ENCODE peak calls at places on chromosome 5, in nine cellular contexts. M is brain microvascular endothelial cell, O is hepatocyte, B is mesothelial cell of epicardium, X is AG04450, J is BJ, Z is MCF 10A, D is neural crest cell, E is SK-N-SH. P is an unnamed sample.

GRCh38 chr5:29307498-29307897 is 1886.0 kb upstream of the CDH6 start:
- DNase-seq in Z (peak; percentile 15), D (no peak), B (no peak), O (no peak), M (no peak), X (no peak), E (no peak), J (no peak), P (no peak)

GRCh38 chr5:83914662-83915418 is 194.2 kb upstream of the HAPLN1 start:
- DNase-seq in Z (no peak), B (no peak), E (no peak), X (no peak), O (no peak), D (no peak), M (peak; percentile 55), J (no peak), P (no peak)

GRCh38 chr5:133947431-133947841 is 21.0 kb downstream of the C5orf15 start:
- DNase-seq in E (no peak), M (no peak), X (no peak), O (no peak), D (no peak), Z (no peak), J (no peak), B (no peak), P (no peak)

GRCh38 chr5:112930082-112930344 is 8.0 kb upstream of the REEP5 start:
- DNase-seq in M (no peak), B (no peak), D (no peak), O (no peak), E (no peak), J (no peak), Z (no peak), X (no peak), P (no peak)

GRCh38 chr5:166746506-166746905 is 1544.9 kb upstream of the WWC1 start:
- DNase-seq in D (no peak), E (no peak), O (no peak), Z (no peak), X (no peak), M (no peak), J (no peak), B (no peak), P (no peak)

GRCh38 chr5:56045469-56045868 is 50.7 kb upstream of the IL6ST start:
- DNase-seq in M (no peak), X (no peak), O (no peak), D (no peak), B (no peak), E (no peak), Z (no peak), J (no peak), P (no peak)

GRCh38 chr5:102690910-102691309 is 64.2 kb upstream of the PAM start:
- DNase-seq in M (no peak), E (no peak), O (no peak), X (no peak), J (no peak), B (no peak), D (no peak), Z (no peak), P (no peak)

GRCh38 chr5:149526855-149527590 is 24.2 kb downstream of the CSNK1A1 start:
- DNase-seq in D (no peak), Z (no peak), B (no peak), E (no peak), X (no peak), J (no peak), M (no peak), O (no peak), P (no peak)

GRCh38 chr5:135215617-135215995 is 181.6 kb upstream of the PITX1 start:
- DNase-seq in E (no peak), Z (no peak), B (peak; percentile 19), J (no peak), D (no peak), O (no peak), X (no peak), M (no peak), P (no peak)

GRCh38 chr5:95526871-95527270 is 27.9 kb downstream of the SKIC3 start:
- DNase-seq in M (no peak), E (no peak), X (no peak), B (no peak), D (no peak), J (no peak), Z (no peak), O (no peak), P (no peak)

GRCh38 chr5:107582625-107583024 is 88.1 kb downstream of the EFNA5 start:
- DNase-seq in X (no peak), Z (no peak), M (no peak), E (no peak), J (no peak), D (no peak), O (no peak), B (no peak), P (no peak)

GRCh38 chr5:176776916-176777315 is 33.4 kb upstream of the UNC5A start:
- DNase-seq in M (no peak), Z (no peak), J (no peak), B (no peak), X (no peak), O (no peak), E (no peak), D (no peak), P (no peak)

DNA sequence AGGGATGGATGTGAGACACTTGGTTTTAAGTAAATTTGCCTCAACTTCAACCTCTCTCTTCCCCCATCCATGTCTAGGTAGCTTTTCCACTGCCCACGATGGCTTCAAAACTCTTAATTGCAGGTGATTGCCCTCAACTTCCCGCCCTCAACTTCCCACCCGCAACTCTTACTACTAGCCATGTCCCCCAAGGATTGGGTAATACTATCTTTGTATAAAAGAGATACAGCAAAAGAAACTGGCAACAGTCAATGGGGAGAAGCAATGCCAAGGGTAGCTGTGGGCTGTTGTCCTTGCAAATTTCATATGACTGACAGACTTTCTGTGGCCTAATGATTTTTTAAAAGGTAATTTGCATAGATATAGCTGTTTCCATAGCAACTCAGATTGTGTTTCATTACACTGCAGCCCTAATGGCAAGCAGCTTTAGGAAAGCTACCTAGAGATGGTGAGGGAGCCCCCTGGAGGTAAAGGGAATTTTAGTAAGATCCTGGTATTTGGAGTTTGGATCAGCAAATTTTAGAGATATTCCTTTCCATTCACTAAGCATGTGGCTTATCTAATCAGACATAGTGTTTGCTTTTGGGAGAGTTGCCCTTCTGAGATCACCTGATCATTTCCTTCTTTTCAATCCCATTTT is 421.5 kb upstream of the DAP start:
- DNase-seq in O (peak; percentile 60), J (no peak), Z (peak; percentile 50), B (no peak), E (peak; percentile 49), D (peak; percentile 18), M (peak; percentile 46), X (no peak), P (no peak)
- TF ChIP-seq CTCF in O (peak; percentile 57), J (peak; percentile 70), Z (peak; percentile 47), B (peak; percentile 17), E (peak; percentile 66), D (peak; percentile 71), M (peak; percentile 69), X (peak; percentile 76), P (peak; percentile 63)

DNA sequence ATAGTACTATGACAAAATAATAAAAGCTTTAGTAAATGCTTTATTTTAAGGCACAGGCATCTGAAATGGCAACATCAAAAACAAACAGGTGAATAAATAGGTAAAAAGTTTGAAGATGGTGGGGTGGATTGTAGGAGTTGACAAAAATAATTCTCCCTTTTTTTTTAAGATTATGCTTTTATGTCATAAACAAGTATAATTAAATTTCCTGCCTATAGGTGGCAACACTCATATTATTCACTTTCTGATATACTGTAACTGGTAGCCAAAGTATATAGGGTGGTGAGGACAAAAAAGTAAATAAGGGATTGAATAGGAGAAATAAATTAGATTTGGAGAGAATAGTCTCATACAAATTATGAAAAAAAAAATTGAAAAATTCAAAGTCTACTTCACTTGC is 120.0 kb upstream of the ACOT12 start:
- DNase-seq in M (no peak), E (no peak), J (no peak), O (no peak), Z (peak; percentile 20), X (no peak), D (no peak), B (no peak), P (no peak)
- TF ChIP-seq CTCF in M (no peak), E (peak; percentile 49), J (no peak), O (peak; percentile 23), Z (peak; percentile 35), X (peak; percentile 26), D (peak; percentile 38), B (peak; percentile 28), P (no peak)

GRCh38 chr5:54769746-54770145 is 215.6 kb downstream of the ESM1 start:
- DNase-seq in X (no peak), E (no peak), B (no peak), J (no peak), M (no peak), O (no peak), Z (no peak), D (no peak), P (no peak)

GRCh38 chr5:54765327-54765726 is 220.1 kb downstream of the ESM1 start:
- DNase-seq in O (no peak), D (no peak), E (no peak), Z (no peak), M (no peak), J (no peak), B (no peak), X (no peak), P (no peak)

GRCh38 chr5:54772232-54773168 is 212.9 kb downstream of the ESM1 start:
- DNase-seq in D (no peak), X (no peak), J (no peak), O (no peak), M (no peak), Z (peak; percentile 26), B (no peak), E (no peak), P (no peak)

GRCh38 chr5:54766748-54767147 is 218.6 kb downstream of the ESM1 start:
- DNase-seq in J (no peak), O (no peak), X (no peak), E (no peak), M (no peak), Z (no peak), B (no peak), D (no peak), P (no peak)

DNA sequence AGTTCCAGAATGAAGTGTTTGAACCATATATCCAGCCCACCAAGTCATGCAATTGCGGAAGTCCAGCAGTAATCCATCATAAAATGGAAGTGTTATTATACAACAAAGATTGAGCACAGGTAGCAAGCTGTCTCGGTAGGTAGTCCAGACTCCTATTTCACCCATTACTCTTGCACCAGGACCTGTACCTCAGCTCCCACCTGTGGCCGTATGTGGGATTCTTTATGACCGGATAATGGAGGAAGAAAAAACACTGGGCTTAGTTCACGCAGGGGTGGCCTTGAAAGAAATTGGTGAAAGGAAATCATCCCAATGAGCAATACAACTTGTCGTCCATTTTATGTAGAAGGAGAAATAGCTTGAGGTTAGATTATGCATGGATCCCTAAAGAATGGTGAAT is 216.3 kb downstream of the ESM1 start:
- DNase-seq in E (no peak), O (no peak), X (no peak), B (no peak), J (no peak), Z (no peak), D (no peak), M (no peak), P (no peak)
- TF ChIP-seq CTCF in E (no peak), O (peak; percentile 11), X (no peak), B (no peak), J (no peak), Z (no peak), D (no peak), M (no peak), P (no peak)

DNA sequence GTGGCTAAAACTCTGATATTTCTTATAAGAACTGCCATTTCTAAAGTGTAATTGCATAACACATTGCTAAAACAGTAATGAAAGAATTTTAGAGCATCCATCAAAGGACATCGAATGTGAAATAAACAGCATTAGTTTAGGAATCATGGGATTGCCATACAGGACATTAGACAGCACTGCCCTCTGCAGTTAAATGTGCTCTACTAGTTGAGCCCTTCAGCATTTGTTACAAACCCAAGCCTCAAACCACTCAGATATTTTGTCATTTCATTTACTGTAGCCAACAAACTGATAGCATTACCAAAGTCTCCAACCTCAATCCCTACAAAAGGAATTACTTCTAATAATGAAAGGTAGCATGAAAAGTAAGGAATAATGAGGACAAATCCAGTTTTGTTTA is 116.8 kb upstream of the COX7C start:
- DNase-seq in X (no peak), M (no peak), J (no peak), E (no peak), B (no peak), O (peak; percentile 33), D (no peak), Z (peak; percentile 14), P (no peak)
- TF ChIP-seq CTCF in X (no peak), M (peak; percentile 41), J (no peak), E (peak; percentile 35), B (no peak), O (peak; percentile 43), D (no peak), Z (no peak), P (peak; percentile 33)

P was measured in progenitor cell of endocrine pancreas.